ENCODE peak calls at places on chromosomes 1 and 21, in ten cellular contexts. One of them, this sample, is unnamed.

GRCh38 chr21:32648165-32648564 is 36.0 kb upstream of the CFAP298 start:
- DNase-seq in stimulated activated CD8-positive, alpha-beta memory T cell treated with anti-CD3 and anti-CD28 coated beads, Interleukin-2, amount 100 ng/mL, for 48 hours: no peak
- DNase-seq in lung microvascular endothelial cell: no peak
- DNase-seq in aorta: no peak
- DNase-seq in mucosa of descending colon: no peak
- DNase-seq in substantia nigra: no peak
- DNase-seq in endodermal cell: no peak
- DNase-seq in kidney glomerular epithelial cell: no peak
- DNase-seq in M059J: no peak
- DNase-seq in SW 1271: no peak
- DNase-seq in this sample: no peak

GRCh38 chr1:201535046-201535777 is 3.7 kb upstream of the NAV1 start:
- DNase-seq in stimulated activated CD8-positive, alpha-beta memory T cell treated with anti-CD3 and anti-CD28 coated beads, Interleukin-2, amount 100 ng/mL, for 48 hours: no peak
- DNase-seq in lung microvascular endothelial cell: no peak
- DNase-seq in aorta: no peak
- DNase-seq in mucosa of descending colon: no peak
- DNase-seq in substantia nigra: no peak
- DNase-seq in endodermal cell: no peak
- DNase-seq in kidney glomerular epithelial cell: peak; percentile 61
- DNase-seq in M059J: peak; percentile 80
- DNase-seq in SW 1271: no peak
- DNase-seq in this sample: no peak

GRCh38 chr21:32626633-32627196 is 14.5 kb upstream of the CFAP298 start:
- DNase-seq in stimulated activated CD8-positive, alpha-beta memory T cell treated with anti-CD3 and anti-CD28 coated beads, Interleukin-2, amount 100 ng/mL, for 48 hours: no peak
- DNase-seq in lung microvascular endothelial cell: no peak
- DNase-seq in aorta: no peak
- DNase-seq in mucosa of descending colon: no peak
- DNase-seq in substantia nigra: no peak
- DNase-seq in endodermal cell: no peak
- DNase-seq in kidney glomerular epithelial cell: no peak
- DNase-seq in M059J: peak; percentile 94
- DNase-seq in SW 1271: no peak
- DNase-seq in this sample: no peak

GRCh38 chr1:170494369-170494768 is 37.6 kb upstream of the GORAB start:
- DNase-seq in stimulated activated CD8-positive, alpha-beta memory T cell treated with anti-CD3 and anti-CD28 coated beads, Interleukin-2, amount 100 ng/mL, for 48 hours: no peak
- DNase-seq in lung microvascular endothelial cell: peak; percentile 35
- DNase-seq in aorta: no peak
- DNase-seq in mucosa of descending colon: no peak
- DNase-seq in substantia nigra: no peak
- DNase-seq in endodermal cell: peak; percentile 52
- DNase-seq in kidney glomerular epithelial cell: no peak
- DNase-seq in M059J: peak; percentile 68
- DNase-seq in SW 1271: no peak
- DNase-seq in this sample: peak; percentile 27

GRCh38 chr1:192729500-192729899 is 79.3 kb upstream of the RGS2 start:
- DNase-seq in stimulated activated CD8-positive, alpha-beta memory T cell treated with anti-CD3 and anti-CD28 coated beads, Interleukin-2, amount 100 ng/mL, for 48 hours: no peak
- DNase-seq in lung microvascular endothelial cell: no peak
- DNase-seq in aorta: no peak
- DNase-seq in mucosa of descending colon: no peak
- DNase-seq in substantia nigra: no peak
- DNase-seq in endodermal cell: no peak
- DNase-seq in kidney glomerular epithelial cell: no peak
- DNase-seq in M059J: no peak
- DNase-seq in SW 1271: no peak
- DNase-seq in this sample: no peak

GRCh38 chr1:53321366-53321765 is 6.5 kb downstream of the LRP8 start:
- DNase-seq in stimulated activated CD8-positive, alpha-beta memory T cell treated with anti-CD3 and anti-CD28 coated beads, Interleukin-2, amount 100 ng/mL, for 48 hours: no peak
- DNase-seq in lung microvascular endothelial cell: peak; percentile 11
- DNase-seq in aorta: no peak
- DNase-seq in mucosa of descending colon: peak; percentile 13
- DNase-seq in substantia nigra: no peak
- DNase-seq in endodermal cell: peak; percentile 91
- DNase-seq in kidney glomerular epithelial cell: no peak
- DNase-seq in M059J: no peak
- DNase-seq in SW 1271: no peak
- DNase-seq in this sample: peak; percentile 58

GRCh38 chr1:2148691-2149090 is 45.9 kb downstream of the FAAP20 start:
- DNase-seq in stimulated activated CD8-positive, alpha-beta memory T cell treated with anti-CD3 and anti-CD28 coated beads, Interleukin-2, amount 100 ng/mL, for 48 hours: no peak
- DNase-seq in lung microvascular endothelial cell: peak; percentile 64
- DNase-seq in aorta: no peak
- DNase-seq in mucosa of descending colon: no peak
- DNase-seq in substantia nigra: no peak
- DNase-seq in endodermal cell: no peak
- DNase-seq in kidney glomerular epithelial cell: no peak
- DNase-seq in M059J: no peak
- DNase-seq in SW 1271: no peak
- DNase-seq in this sample: peak; percentile 67

GRCh38 chr1:167627865-167628641 is 2.0 kb upstream of the RCSD1 start:
- DNase-seq in stimulated activated CD8-positive, alpha-beta memory T cell treated with anti-CD3 and anti-CD28 coated beads, Interleukin-2, amount 100 ng/mL, for 48 hours: peak; percentile 63
- DNase-seq in lung microvascular endothelial cell: no peak
- DNase-seq in aorta: no peak
- DNase-seq in mucosa of descending colon: peak; percentile 57
- DNase-seq in substantia nigra: no peak
- DNase-seq in endodermal cell: no peak
- DNase-seq in kidney glomerular epithelial cell: no peak
- DNase-seq in M059J: peak; percentile 73
- DNase-seq in SW 1271: no peak
- DNase-seq in this sample: peak; percentile 73

GRCh38 chr1:6770727-6771567 is 14.3 kb upstream of the CAMTA1 start:
- DNase-seq in stimulated activated CD8-positive, alpha-beta memory T cell treated with anti-CD3 and anti-CD28 coated beads, Interleukin-2, amount 100 ng/mL, for 48 hours: no peak
- DNase-seq in lung microvascular endothelial cell: no peak
- DNase-seq in aorta: no peak
- DNase-seq in mucosa of descending colon: no peak
- DNase-seq in substantia nigra: no peak
- DNase-seq in endodermal cell: peak; percentile 66
- DNase-seq in kidney glomerular epithelial cell: peak; percentile 30
- DNase-seq in M059J: peak; percentile 85
- DNase-seq in SW 1271: no peak
- DNase-seq in this sample: no peak

GRCh38 chr1:58824753-58825389 is 41.0 kb upstream of the JUN start:
- DNase-seq in stimulated activated CD8-positive, alpha-beta memory T cell treated with anti-CD3 and anti-CD28 coated beads, Interleukin-2, amount 100 ng/mL, for 48 hours: no peak
- DNase-seq in lung microvascular endothelial cell: no peak
- DNase-seq in aorta: no peak
- DNase-seq in mucosa of descending colon: peak; percentile 89
- DNase-seq in substantia nigra: no peak
- DNase-seq in endodermal cell: no peak
- DNase-seq in kidney glomerular epithelial cell: no peak
- DNase-seq in M059J: no peak
- DNase-seq in SW 1271: no peak
- DNase-seq in this sample: peak; percentile 64